ENCODE peak calls at places on chromosomes 13 and 19, in nine cellular contexts. U is psoas muscle, Z is HAP-1, Y is fibroblast of mammary gland, T is SJSA1, A is neuronal stem cell, B is cardiac muscle cell, M is retinal pigment epithelial cell, N is pancreas. G is an unnamed sample.

GRCh38 chr19:17542793-17543582 is 12.5 kb upstream of the COLGALT1 start:
- DNase-seq in U (no peak), Z (no peak), Y (no peak), T (no peak), A (no peak), B (no peak), M (no peak), N (no peak), G (no peak)

GRCh38 chr19:2235396-2236284 is 489 bp downstream of the PLEKHJ1 start:
- DNase-seq in U (no peak), Z (peak; percentile 25), Y (no peak), T (peak; percentile 48), A (no peak), B (peak; percentile 58), M (no peak), N (peak; percentile 76), G (peak; percentile 70)

GRCh38 chr13:112345826-112346172 is 30.4 kb upstream of the SPACA7 start:
- DNase-seq in U (no peak), Z (no peak), Y (no peak), T (no peak), A (no peak), B (no peak), M (no peak), N (no peak), G (no peak)

GRCh38 chr13:52738719-52739467 is 727 bp downstream of the CNMD start:
- DNase-seq in U (no peak), Z (no peak), Y (no peak), T (no peak), A (peak; percentile 61), B (peak; percentile 67), M (no peak), N (no peak), G (no peak)

GRCh38 chr19:51148571-51148970 is 6.5 kb downstream of the SIGLEC7 start:
- DNase-seq in U (no peak), Z (no peak), Y (no peak), T (no peak), A (no peak), B (no peak), M (no peak), N (no peak), G (no peak)

GRCh38 chr13:72379581-72379980 is 347.8 kb downstream of the MZT1 start:
- DNase-seq in U (no peak), Z (no peak), Y (no peak), T (no peak), A (no peak), B (no peak), M (no peak), N (no peak), G (no peak)

GRCh38 chr13:91609353-91609752 is 210.9 kb downstream of the GPC5 start:
- DNase-seq in U (no peak), Z (no peak), Y (peak; percentile 0), T (no peak), A (no peak), B (no peak), M (no peak), N (no peak), G (no peak)

GRCh38 chr13:48559638-48560320 is 26.9 kb upstream of the RCBTB2 start:
- DNase-seq in U (no peak), Z (no peak), Y (peak; percentile 89), T (peak; percentile 24), A (no peak), B (no peak), M (no peak), N (no peak), G (no peak)

GRCh38 chr13:37505531-37505930 is 93.0 kb downstream of the POSTN start:
- DNase-seq in U (no peak), Z (no peak), Y (no peak), T (no peak), A (no peak), B (no peak), M (no peak), N (no peak), G (no peak)

GRCh38 chr13:35856721-35857346 is 274.3 kb downstream of the DCLK1 start:
- DNase-seq in U (no peak), Z (no peak), Y (no peak), T (no peak), A (no peak), B (no peak), M (no peak), N (no peak), G (no peak)

GRCh38 chr13:55553736-55554135 is 1587.0 kb upstream of the PRR20A start:
- DNase-seq in U (no peak), Z (no peak), Y (no peak), T (no peak), A (no peak), B (no peak), M (no peak), N (no peak), G (no peak)

GRCh38 chr19:44212865-44213346 is 574 bp downstream of the ZNF227 start:
- DNase-seq in U (no peak), Z (no peak), Y (peak; percentile 59), T (no peak), A (no peak), B (no peak), M (no peak), N (no peak), G (no peak)

GRCh38 chr19:15640294-15640903 is at the start of gene CYP4F3:
- DNase-seq in U (peak; percentile 51), Z (no peak), Y (no peak), T (no peak), A (no peak), B (no peak), M (no peak), N (peak; percentile 49), G (peak; percentile 89)

DNA sequence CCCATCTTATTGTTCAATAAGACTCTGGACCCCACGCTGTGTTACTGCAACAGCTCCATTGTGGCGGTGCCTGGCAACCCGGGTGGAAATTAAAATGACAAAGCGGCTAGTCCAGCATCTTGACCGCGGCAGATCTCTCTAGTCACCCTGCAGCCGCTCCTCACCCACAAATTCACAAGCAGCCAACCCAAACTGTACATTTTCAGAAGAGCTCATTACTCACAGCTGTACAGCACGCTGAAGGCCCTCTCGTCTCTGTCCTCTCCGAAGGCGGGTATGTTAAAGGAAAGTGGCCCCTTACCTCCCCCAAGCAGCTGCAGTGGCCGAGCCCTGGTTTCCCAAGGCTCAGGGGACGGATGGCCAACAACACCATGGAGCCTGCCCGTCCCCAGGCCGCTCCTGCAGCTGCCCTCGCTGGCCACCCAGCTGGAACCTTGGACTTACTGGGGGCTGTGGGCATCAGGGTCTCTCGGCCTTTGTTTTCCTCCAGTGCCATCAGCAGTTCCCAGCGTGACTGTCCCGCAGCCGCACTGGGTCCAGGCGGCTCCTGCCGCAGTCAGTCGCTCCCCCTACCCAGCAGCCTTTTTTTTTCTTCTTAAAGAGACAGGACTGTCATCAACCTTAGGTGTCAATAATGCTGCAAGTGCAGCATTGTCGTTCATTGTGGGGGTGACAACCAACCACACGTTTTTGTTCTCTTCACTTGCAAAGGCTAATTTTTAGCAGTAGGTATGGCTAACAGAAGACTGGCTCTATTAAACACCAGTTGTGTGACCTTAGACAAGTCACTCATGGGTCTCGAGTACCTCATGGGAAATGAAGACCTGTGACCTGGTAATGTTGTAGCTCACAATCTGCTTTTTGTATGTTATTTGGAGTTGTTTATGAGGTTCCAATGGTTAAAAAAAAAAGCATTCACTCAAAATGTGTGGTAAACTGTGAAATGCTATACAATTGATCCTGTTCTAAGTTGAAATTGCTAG is at the start of gene SACS:
- DNase-seq in U (no peak), Z (peak; percentile 89), Y (peak; percentile 19), T (peak; percentile 50), A (peak; percentile 84), B (peak; percentile 76), M (no peak), N (peak; percentile 22), G (no peak)
- H3K4me3 ChIP-seq in U (peak within 1 kb of the TSS; percentile 75), Z (peak within 1 kb of the TSS; percentile 56), Y (peak within 1 kb of the TSS; percentile 43), T (peak within 1 kb of the TSS; percentile 50), A (peak within 1 kb of the TSS; percentile 97), B (peak within 1 kb of the TSS; percentile 90), M (peak within 1 kb of the TSS; percentile 72), N (peak within 1 kb of the TSS; percentile 78), G (peak within 1 kb of the TSS; percentile 17)

GRCh38 chr13:114149774-114150740 is 17.6 kb upstream of the RASA3 start:
- DNase-seq in U (no peak), Z (no peak), Y (no peak), T (no peak), A (no peak), B (no peak), M (no peak), N (no peak), G (no peak)
- H3K4me3 ChIP-seq in U (no peak overlapping the region), Z (no peak overlapping the region), Y (no peak overlapping the region), T (no peak overlapping the region), A (no peak overlapping the region), B (no peak overlapping the region), M (no peak overlapping the region), N (no peak overlapping the region), G (no peak overlapping the region)

DNA sequence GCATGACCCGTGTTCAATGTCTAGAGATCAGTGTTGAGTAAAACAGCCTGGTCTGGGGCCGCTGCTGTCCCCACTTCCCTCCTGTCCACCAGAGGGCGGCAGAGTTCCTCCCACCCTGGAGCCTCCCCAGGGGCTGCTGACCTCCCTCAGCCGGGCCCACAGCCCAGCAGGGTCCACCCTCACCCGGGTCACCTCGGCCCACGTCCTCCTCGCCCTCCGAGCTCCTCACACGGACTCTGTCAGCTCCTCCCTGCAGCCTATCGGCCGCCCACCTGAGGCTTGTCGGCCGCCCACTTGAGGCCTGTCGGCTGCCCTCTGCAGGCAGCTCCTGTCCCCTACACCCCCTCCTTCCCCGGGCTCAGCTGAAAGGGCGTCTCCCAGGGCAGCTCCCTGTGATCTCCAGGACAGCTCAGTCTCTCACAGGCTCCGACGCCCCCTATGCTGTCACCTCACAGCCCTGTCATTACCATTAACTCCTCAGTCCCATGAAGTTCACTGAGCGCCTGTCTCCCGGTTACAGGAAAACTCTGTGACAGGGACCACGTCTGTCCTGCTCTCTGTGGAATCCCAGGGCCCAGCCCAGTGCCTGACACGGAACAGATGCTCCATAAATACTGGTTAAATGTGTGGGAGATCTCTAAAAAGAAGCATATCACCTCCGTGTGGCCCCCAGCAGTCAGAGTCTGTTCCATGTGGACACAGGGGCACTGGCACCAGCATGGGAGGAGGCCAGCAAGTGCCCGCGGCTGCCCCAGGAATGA is 1.5 kb upstream of the CEACAM5 start:
- DNase-seq in U (peak; percentile 22), Z (peak; percentile 57), Y (peak; percentile 22), T (peak; percentile 67), A (peak; percentile 2), B (no peak), M (no peak), N (peak; percentile 75), G (peak; percentile 64)
- H3K4me3 ChIP-seq in U (no peak overlapping the region), Z (peak overlapping the region; percentile 15), Y (no peak overlapping the region), T (no peak overlapping the region), A (peak overlapping the region; percentile 38), B (no peak overlapping the region), M (no peak overlapping the region), N (peak overlapping the region; percentile 44), G (no peak overlapping the region)

DNA sequence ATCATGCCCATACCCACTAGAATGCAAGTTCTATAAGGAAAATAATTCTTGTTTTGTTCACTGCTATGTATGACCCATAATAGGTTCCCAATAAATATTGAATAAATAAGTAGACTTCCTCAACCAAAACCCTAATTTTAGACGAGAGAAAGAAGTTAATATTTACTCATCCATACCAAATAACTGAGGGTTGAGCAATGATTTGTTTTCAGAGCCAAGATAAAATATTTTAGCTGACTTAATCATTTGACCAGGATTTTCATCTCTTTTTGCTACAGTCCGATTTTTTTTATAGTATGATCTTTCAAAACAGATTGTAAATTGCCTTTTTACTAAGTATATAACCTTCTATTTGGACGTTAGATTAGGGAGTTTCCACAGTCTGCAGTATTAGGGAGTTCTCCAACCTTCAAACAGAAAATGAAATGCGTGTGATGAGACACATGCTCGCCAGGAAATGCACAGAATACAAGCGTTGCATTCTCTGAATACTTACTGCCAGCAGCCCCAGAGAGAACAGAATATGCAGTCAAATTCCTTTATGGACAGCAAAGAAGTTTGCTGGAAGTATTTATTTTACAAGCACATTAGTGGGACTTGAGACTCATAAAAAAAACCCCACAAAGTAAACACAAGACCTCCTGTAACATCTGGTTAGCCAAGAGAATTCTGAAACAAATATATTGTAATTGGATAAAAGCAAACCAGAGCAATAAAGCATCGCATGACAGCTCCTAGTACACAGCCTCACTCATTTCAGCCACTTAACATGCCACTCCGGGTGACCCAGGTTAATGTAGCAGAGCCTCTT is 230.0 kb downstream of the MYO16 start:
- DNase-seq in U (no peak), Z (no peak), Y (peak; percentile 59), T (peak; percentile 98), A (no peak), B (peak; percentile 19), M (peak; percentile 18), N (no peak), G (no peak)
- H3K4me3 ChIP-seq in U (no peak overlapping the region), Z (no peak overlapping the region), Y (peak overlapping the region; percentile 37), T (no peak overlapping the region), A (no peak overlapping the region), B (no peak overlapping the region), M (no peak overlapping the region), N (no peak overlapping the region), G (no peak overlapping the region)

G was measured in left lung.